ENCODE peak calls at places on chromosomes 1 and 21, in four cellular contexts. O is K562, S is GM12878, H is HepG2. R is an unnamed sample.

GRCh38 chr1:65392497-65392896 is 28.0 kb upstream of the LEPR start:
- DNase-seq in O (no peak), S (no peak), H (no peak), R (no peak)

GRCh38 chr1:161440312-161440894 is 64.9 kb upstream of the FCGR2A start:
- DNase-seq in H (peak), O (peak), S (peak), R (peak)

GRCh38 chr1:43367026-43367903 is 546 bp downstream of the ELOVL1 start:
- DNase-seq in H (no peak), S (no peak), O (peak), R (no peak)

GRCh38 chr21:17101696-17102095 is 411.1 kb upstream of the CXADR start:
- DNase-seq in S (no peak), H (no peak), O (no peak), R (no peak)

GRCh38 chr1:228740543-228740942 is 5.3 kb downstream of the RHOU start:
- DNase-seq in H (no peak), O (no peak), S (no peak), R (no peak)

GRCh38 chr1:47751188-47751587 is 246.0 kb downstream of the TRABD2B start:
- DNase-seq in H (no peak), S (no peak), O (no peak), R (no peak)

GRCh38 chr1:181135462-181135781 is 46.9 kb downstream of the IER5 start:
- DNase-seq in S (no peak), O (peak), H (no peak), R (peak)

GRCh38 chr21:37348664-37349063 is 17.9 kb upstream of the DYRK1A start:
- DNase-seq in H (no peak), S (no peak), O (peak), R (no peak)

GRCh38 chr1:31912087-31912780 is 25.9 kb downstream of the PTP4A2 start:
- DNase-seq in S (no peak), H (no peak), O (no peak), R (no peak)

GRCh38 chr1:159071970-159072582 is 4.5 kb downstream of the AIM2 start:
- DNase-seq in O (peak), S (no peak), H (peak), R (peak)

DNA sequence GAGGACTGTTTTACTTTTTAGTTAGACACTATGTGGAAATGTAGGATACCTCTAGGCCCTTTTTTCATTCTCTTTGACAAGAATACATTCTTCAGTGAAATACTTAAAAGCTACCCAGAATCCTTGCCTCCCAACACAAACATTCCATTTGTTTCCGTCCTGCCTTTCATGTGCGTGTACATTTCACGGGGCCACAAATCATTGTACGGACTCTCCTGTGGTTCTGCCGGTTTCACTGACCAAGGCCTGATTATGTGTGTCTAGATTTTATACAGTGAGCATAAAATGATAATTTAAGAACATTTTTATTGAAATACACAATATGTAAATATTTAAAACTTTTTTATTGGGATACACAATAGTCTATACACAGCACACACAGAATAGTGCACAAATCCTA is 76.4 kb downstream of the RUNX3 start:
- DNase-seq in O (no peak), H (no peak), S (no peak), R (no peak)
- TF ChIP-seq FOXK2 in O (no peak), H (no peak), S (no peak), R (no peak)

GRCh38 chr21:43728467-43729390 is 9.8 kb downstream of the PDXK start:
- DNase-seq in H (peak), O (peak), S (peak), R (peak)
- TF ChIP-seq FOXK2 in H (no peak), O (peak), S (no peak), R (no peak)

GRCh38 chr1:9121891-9122409 is 7.0 kb downstream of the GPR157 start:
- DNase-seq in O (no peak), S (peak), H (no peak), R (no peak)
- TF ChIP-seq FOXK2 in O (no peak), S (no peak), H (no peak), R (no peak)

DNA sequence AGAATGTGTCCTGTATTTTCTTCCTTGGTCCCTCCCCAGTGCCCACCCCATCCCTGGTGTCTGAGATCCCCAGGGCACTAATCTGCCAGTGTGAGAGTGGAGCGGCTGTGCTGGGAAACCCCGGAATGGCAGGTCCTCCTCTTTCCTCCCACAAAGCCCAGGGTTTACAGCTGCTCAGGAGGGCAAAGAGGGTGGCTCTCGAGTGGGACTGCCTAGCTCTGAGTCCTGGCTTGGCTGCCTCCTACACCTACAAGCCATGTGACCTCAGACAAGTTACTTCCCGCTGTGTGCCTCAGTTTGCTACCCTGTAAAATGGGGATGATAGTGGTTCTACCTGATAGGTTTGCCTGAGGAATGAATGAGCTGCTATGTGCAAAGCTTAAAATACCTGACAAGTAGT is 29.6 kb upstream of the IFNLR1 start:
- DNase-seq in S (no peak), H (no peak), O (no peak), R (no peak)
- TF ChIP-seq FOXK2 in S (no peak), H (no peak), O (no peak), R (no peak)

DNA sequence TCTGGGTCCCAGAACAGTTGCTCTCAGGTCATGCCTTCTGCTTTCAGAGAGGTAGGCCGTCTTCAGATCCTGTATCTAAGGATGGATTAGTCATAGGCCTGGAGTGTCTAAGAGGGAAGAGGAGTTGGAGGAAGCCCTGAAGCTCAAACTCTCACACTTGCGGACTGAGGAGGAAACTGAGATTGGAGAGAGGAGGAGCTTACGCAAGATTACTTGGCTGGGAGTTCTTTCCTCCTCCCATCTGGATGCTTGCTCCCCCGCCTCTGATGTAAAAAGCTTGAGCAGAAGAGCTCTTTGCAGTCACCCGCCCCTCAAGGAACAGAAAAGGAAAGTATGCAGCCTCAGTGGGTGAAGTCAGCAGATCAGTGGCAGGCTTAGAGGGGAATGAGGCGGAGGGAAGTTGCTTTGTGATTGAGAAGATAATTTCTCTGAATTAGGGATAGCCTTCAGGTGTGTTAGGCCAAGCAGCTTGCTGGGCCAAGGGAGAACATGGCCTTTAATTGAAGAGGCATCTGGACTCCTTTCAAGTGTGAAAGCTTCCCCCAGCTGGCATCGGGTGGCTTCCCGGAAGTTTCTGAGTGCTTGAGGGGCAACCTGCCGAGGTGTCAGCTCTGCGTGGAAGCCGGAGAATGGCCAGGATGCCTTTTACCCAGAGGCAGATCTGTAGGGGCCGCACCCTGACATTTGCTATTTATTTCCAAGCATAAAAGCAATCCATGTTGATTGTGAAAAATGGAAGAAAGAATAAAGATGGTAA is 6.6 kb downstream of the ADORA1 start:
- DNase-seq in O (no peak), H (no peak), S (no peak), R (no peak)
- TF ChIP-seq FOXK2 in O (no peak), H (no peak), S (no peak), R (no peak)

DNA sequence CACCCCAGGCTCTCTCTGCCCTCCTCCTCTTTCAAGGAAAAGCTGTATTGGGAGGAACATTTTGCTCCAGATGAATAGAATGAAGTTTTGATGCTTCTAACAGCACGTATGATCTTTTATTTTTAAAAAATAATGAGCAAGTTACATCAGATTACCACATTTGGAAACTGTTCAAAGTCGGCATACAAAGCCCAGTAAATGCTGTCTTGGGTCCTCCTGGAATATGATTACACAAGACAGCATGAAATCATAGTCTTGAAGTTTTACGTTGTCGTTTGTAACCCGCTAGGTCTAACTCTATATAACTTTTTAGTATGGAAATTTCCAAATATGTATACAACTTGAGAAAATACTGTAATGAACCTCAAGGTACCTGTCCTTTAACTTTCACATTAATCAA is 385.6 kb downstream of the HLX start:
- DNase-seq in S (no peak), H (no peak), O (no peak), R (no peak)
- TF ChIP-seq FOXK2 in S (no peak), H (no peak), O (no peak), R (no peak)

GRCh38 chr1:46508760-46509159 is 19.1 kb downstream of the DMBX1 start:
- DNase-seq in O (peak), S (no peak), H (no peak), R (no peak)
- TF ChIP-seq FOXK2 in O (no peak), S (no peak), H (no peak), R (no peak)

GRCh38 chr1:212089560-212090163 is 54.1 kb downstream of the DTL start:
- DNase-seq in S (no peak), O (no peak), H (no peak), R (no peak)
- TF ChIP-seq FOXK2 in S (no peak), O (no peak), H (no peak), R (no peak)